ENCODE peak calls at places on chromosomes 11 and 22, in six cellular contexts. I is AG09319, W is mucosa of descending colon, A is tibial nerve, Q is H1, O is cardiac fibroblast. X is an unnamed sample.

GRCh38 chr22:21102659-21103267 is 57.0 kb downstream of the LRRC74B start:
- DNase-seq in I (peak; percentile 8), Q (peak; percentile 96), W (peak; percentile 69), A (peak; percentile 38), O (peak; percentile 65), X (peak; percentile 90)

GRCh38 chr22:50728523-50728931 is 9.5 kb upstream of the ACR start:
- DNase-seq in O (no peak), W (no peak), Q (no peak), A (no peak), I (no peak), X (no peak)

GRCh38 chr11:68569357-68569756 is 108.8 kb downstream of the PPP6R3 start:
- DNase-seq in W (no peak), I (no peak), A (no peak), O (no peak), Q (no peak), X (no peak)

GRCh38 chr11:69089258-69089657 is 40.5 kb downstream of the TPCN2 start:
- DNase-seq in I (peak; percentile 31), O (peak; percentile 83), W (no peak), Q (no peak), A (no peak), X (no peak)

GRCh38 chr22:30890689-30891442 is 77.7 kb downstream of the MORC2 start:
- DNase-seq in A (no peak), Q (peak; percentile 82), O (peak; percentile 48), W (peak; percentile 57), I (no peak), X (peak; percentile 55)

GRCh38 chr11:135075740-135076139 is 663.7 kb upstream of the B3GAT1 start:
- DNase-seq in O (peak; percentile 66), I (no peak), W (peak; percentile 60), A (peak; percentile 46), Q (peak; percentile 98), X (peak; percentile 75)

GRCh38 chr22:49237279-49237678 is 590.4 kb downstream of the BRD1 start:
- DNase-seq in I (no peak), O (no peak), A (no peak), Q (peak; percentile 23), W (no peak), X (no peak)

GRCh38 chr22:40671369-40671768 is 7.9 kb upstream of the MCHR1 start:
- DNase-seq in I (no peak), Q (no peak), W (no peak), O (no peak), A (no peak), X (no peak)

GRCh38 chr11:46370253-46370652 is 11.2 kb upstream of the MDK start:
- DNase-seq in W (no peak), Q (no peak), O (no peak), A (no peak), I (no peak), X (no peak)

GRCh38 chr22:49948958-49949913 is 11.3 kb upstream of the PIM3 start:
- DNase-seq in O (no peak), A (no peak), Q (no peak), W (peak; percentile 86), I (no peak), X (no peak)

GRCh38 chr11:26851696-26852095 is 129.8 kb upstream of the SLC5A12 start:
- DNase-seq in O (no peak), I (no peak), A (no peak), Q (no peak), W (no peak), X (no peak)

GRCh38 chr22:26617251-26618199 is at the start of gene CRYBB1:
- DNase-seq in I (peak; percentile 5), A (no peak), O (peak; percentile 7), W (no peak), Q (peak; percentile 53), X (no peak)

GRCh38 chr11:27468643-27469332 is 3.8 kb downstream of the LGR4 start:
- DNase-seq in A (no peak), O (peak; percentile 84), W (peak; percentile 14), I (no peak), Q (no peak), X (no peak)

GRCh38 chr22:28017859-28018258 is 98.8 kb upstream of the PITPNB start:
- DNase-seq in I (no peak), O (no peak), W (no peak), Q (no peak), A (no peak), X (no peak)

GRCh38 chr11:72303179-72303578 is 59.2 kb upstream of the PHOX2A start:
- DNase-seq in A (no peak), W (no peak), O (no peak), Q (no peak), I (no peak), X (no peak)

GRCh38 chr11:133835258-133836075 is 9.8 kb downstream of the SPATA19 start:
- DNase-seq in W (peak; percentile 24), Q (peak; percentile 78), I (no peak), O (peak; percentile 71), A (peak; percentile 40), X (peak; percentile 60)

GRCh38 chr11:115930886-115931537 is 426.8 kb upstream of the CADM1 start:
- DNase-seq in Q (no peak), A (no peak), O (no peak), W (no peak), I (no peak), X (no peak)

GRCh38 chr11:93842461-93842860 is 8.0 kb downstream of the VSTM5 start:
- DNase-seq in Q (no peak), I (peak; percentile 28), W (peak; percentile 79), O (peak; percentile 65), A (no peak), X (no peak)

GRCh38 chr11:117177534-117178209 is 871 bp upstream of the SIDT2 start:
- DNase-seq in I (no peak), W (peak; percentile 22), O (no peak), Q (no peak), A (no peak), X (no peak)

GRCh38 chr11:90288207-90288821 is 65.5 kb upstream of the CHORDC1 start:
- DNase-seq in Q (no peak), O (peak; percentile 31), W (no peak), A (no peak), I (no peak), X (no peak)

GRCh38 chr22:32083814-32084213 is 40.8 kb downstream of the SLC5A1 start:
- DNase-seq in Q (no peak), O (no peak), I (no peak), W (no peak), A (no peak), X (no peak)

GRCh38 chr11:112583246-112583893 is 322.7 kb upstream of the PLET1 start:
- DNase-seq in I (no peak), O (no peak), Q (no peak), A (no peak), W (no peak), X (no peak)

GRCh38 chr11:34213366-34213765 is 107.9 kb downstream of the NAT10 start:
- DNase-seq in I (no peak), A (no peak), W (no peak), Q (no peak), O (peak; percentile 18), X (no peak)

GRCh38 chr22:23752090-23752691 is 1.3 kb upstream of the ZNF70 start:
- DNase-seq in W (no peak), Q (no peak), A (no peak), O (no peak), I (no peak), X (no peak)

GRCh38 chr11:102494216-102494615 is 36.3 kb downstream of the MMP7 start:
- DNase-seq in O (peak; percentile 88), A (no peak), W (peak; percentile 49), I (no peak), Q (no peak), X (no peak)

GRCh38 chr11:133987221-133987620 is 30.5 kb upstream of the IGSF9B start:
- DNase-seq in Q (no peak), O (no peak), I (no peak), W (no peak), A (no peak), X (no peak)

GRCh38 chr11:94539420-94539819 is 4.3 kb upstream of the FUT4 start:
- DNase-seq in Q (no peak), O (no peak), A (no peak), I (no peak), W (peak; percentile 76), X (no peak)

GRCh38 chr11:63670738-63671321 is 346 bp downstream of the ATL3 start:
- DNase-seq in Q (peak; percentile 66), W (peak; percentile 79), O (no peak), A (peak; percentile 55), I (no peak), X (peak; percentile 45)

GRCh38 chr11:11229691-11230090 is 123.4 kb downstream of the CSNK2A3 start:
- DNase-seq in W (no peak), A (no peak), Q (no peak), O (no peak), I (no peak), X (no peak)

GRCh38 chr11:11227686-11228085 is 125.4 kb downstream of the CSNK2A3 start:
- DNase-seq in I (no peak), O (no peak), Q (no peak), W (no peak), A (no peak), X (no peak)

GRCh38 chr11:11231763-11232162 is 121.3 kb downstream of the CSNK2A3 start:
- DNase-seq in W (no peak), O (no peak), Q (no peak), I (no peak), A (no peak), X (no peak)

GRCh38 chr11:11230802-11231562 is 122.1 kb downstream of the CSNK2A3 start:
- DNase-seq in A (peak; percentile 44), Q (peak; percentile 79), I (no peak), W (no peak), O (no peak), X (peak; percentile 58)
- TF ChIP-seq CTCF in A (peak; percentile 21), Q (peak; percentile 86), I (peak; percentile 16), W (no peak), O (peak; percentile 28), X (peak; percentile 74)

GRCh38 chr11:66283461-66284105 is 5.4 kb downstream of the YIF1A start:
- DNase-seq in W (no peak), A (no peak), Q (no peak), O (no peak), I (no peak), X (no peak)
- TF ChIP-seq CTCF in W (no peak), A (no peak), Q (no peak), O (no peak), I (no peak), X (no peak)

GRCh38 chr11:20671856-20672546 is 2.6 kb downstream of the NELL1 start:
- DNase-seq in Q (no peak), W (no peak), I (no peak), O (peak; percentile 7), A (no peak), X (no peak)
- TF ChIP-seq CTCF in Q (no peak), W (no peak), I (no peak), O (peak; percentile 10), A (no peak), X (no peak)

GRCh38 chr11:128886401-128887119 is 4.6 kb upstream of the KCNJ5 start:
- DNase-seq in A (no peak), W (peak; percentile 40), O (no peak), I (no peak), Q (no peak), X (peak; percentile 38)
- TF ChIP-seq CTCF in A (no peak), W (no peak), O (no peak), I (no peak), Q (peak; percentile 26), X (no peak)